ENCODE peak calls at places on chromosomes 4 and X, in seven cellular contexts. One of them, this sample, is unnamed.

GRCh38 chrX:130975947-130976346 is 72.9 kb upstream of the ENOX2 start:
- DNase-seq in activated CD8-positive, alpha-beta T cell treated with anti-CD3 and anti-CD28 coated beads for 36 hours: peak; percentile 50
- DNase-seq in left ventricle myocardium inferior: no peak
- DNase-seq in SIG-M5: no peak
- DNase-seq in activated T-helper 1 cell treated with anti-CD3 and anti-CD28 coated beads, Interleukin-12 subunit alpha, Interleukin-12 subunit beta, Interleukin-2, Interleukin-4 antibody, amounts not matched to agents 30 ng/mL and 10 ng/mL and 1 ng/mL, durations not matched to agents 14 hours and 24 hours and 36 hours: no peak
- DNase-seq in HuH-7: peak; percentile 15
- DNase-seq in NCI-H446 treated with DMSO at 0.1 percent for 48 hours: no peak
- DNase-seq in this sample: peak; percentile 25

GRCh38 chr4:86957214-86957613 is 22.4 kb downstream of the AFF1 start:
- DNase-seq in activated CD8-positive, alpha-beta T cell treated with anti-CD3 and anti-CD28 coated beads for 36 hours: no peak
- DNase-seq in left ventricle myocardium inferior: no peak
- DNase-seq in SIG-M5: peak; percentile 9
- DNase-seq in activated T-helper 1 cell treated with anti-CD3 and anti-CD28 coated beads, Interleukin-12 subunit alpha, Interleukin-12 subunit beta, Interleukin-2, Interleukin-4 antibody, amounts not matched to agents 30 ng/mL and 10 ng/mL and 1 ng/mL, durations not matched to agents 14 hours and 24 hours and 36 hours: no peak
- DNase-seq in HuH-7: no peak
- DNase-seq in NCI-H446 treated with DMSO at 0.1 percent for 48 hours: no peak
- DNase-seq in this sample: no peak

GRCh38 chr4:8044699-8045098 is 105.0 kb upstream of the AFAP1 start:
- DNase-seq in activated CD8-positive, alpha-beta T cell treated with anti-CD3 and anti-CD28 coated beads for 36 hours: no peak
- DNase-seq in left ventricle myocardium inferior: no peak
- DNase-seq in SIG-M5: no peak
- DNase-seq in activated T-helper 1 cell treated with anti-CD3 and anti-CD28 coated beads, Interleukin-12 subunit alpha, Interleukin-12 subunit beta, Interleukin-2, Interleukin-4 antibody, amounts not matched to agents 30 ng/mL and 10 ng/mL and 1 ng/mL, durations not matched to agents 14 hours and 24 hours and 36 hours: no peak
- DNase-seq in HuH-7: peak; percentile 52
- DNase-seq in NCI-H446 treated with DMSO at 0.1 percent for 48 hours: no peak
- DNase-seq in this sample: no peak

GRCh38 chr4:19030048-19030447 is 1008.5 kb upstream of the LCORL start:
- DNase-seq in activated CD8-positive, alpha-beta T cell treated with anti-CD3 and anti-CD28 coated beads for 36 hours: no peak
- DNase-seq in left ventricle myocardium inferior: no peak
- DNase-seq in SIG-M5: no peak
- DNase-seq in activated T-helper 1 cell treated with anti-CD3 and anti-CD28 coated beads, Interleukin-12 subunit alpha, Interleukin-12 subunit beta, Interleukin-2, Interleukin-4 antibody, amounts not matched to agents 30 ng/mL and 10 ng/mL and 1 ng/mL, durations not matched to agents 14 hours and 24 hours and 36 hours: no peak
- DNase-seq in HuH-7: no peak
- DNase-seq in NCI-H446 treated with DMSO at 0.1 percent for 48 hours: no peak
- DNase-seq in this sample: no peak

GRCh38 chrX:1205681-1206611 is 6.5 kb downstream of the CRLF2 start:
- DNase-seq in activated CD8-positive, alpha-beta T cell treated with anti-CD3 and anti-CD28 coated beads for 36 hours: peak; percentile 33
- DNase-seq in left ventricle myocardium inferior: no peak
- DNase-seq in SIG-M5: no peak
- DNase-seq in activated T-helper 1 cell treated with anti-CD3 and anti-CD28 coated beads, Interleukin-12 subunit alpha, Interleukin-12 subunit beta, Interleukin-2, Interleukin-4 antibody, amounts not matched to agents 30 ng/mL and 10 ng/mL and 1 ng/mL, durations not matched to agents 14 hours and 24 hours and 36 hours: peak; percentile 32
- DNase-seq in HuH-7: no peak
- DNase-seq in NCI-H446 treated with DMSO at 0.1 percent for 48 hours: no peak
- DNase-seq in this sample: peak; percentile 49

GRCh38 chr4:76208005-76208765 is 5.4 kb downstream of the SCARB2 start:
- DNase-seq in activated CD8-positive, alpha-beta T cell treated with anti-CD3 and anti-CD28 coated beads for 36 hours: no peak
- DNase-seq in left ventricle myocardium inferior: peak; percentile 80
- DNase-seq in SIG-M5: no peak
- DNase-seq in activated T-helper 1 cell treated with anti-CD3 and anti-CD28 coated beads, Interleukin-12 subunit alpha, Interleukin-12 subunit beta, Interleukin-2, Interleukin-4 antibody, amounts not matched to agents 30 ng/mL and 10 ng/mL and 1 ng/mL, durations not matched to agents 14 hours and 24 hours and 36 hours: no peak
- DNase-seq in HuH-7: peak; percentile 50
- DNase-seq in NCI-H446 treated with DMSO at 0.1 percent for 48 hours: no peak
- DNase-seq in this sample: no peak

GRCh38 chr4:139692300-139693012 is 26.8 kb downstream of the MGST2 start:
- DNase-seq in activated CD8-positive, alpha-beta T cell treated with anti-CD3 and anti-CD28 coated beads for 36 hours: no peak
- DNase-seq in left ventricle myocardium inferior: no peak
- DNase-seq in SIG-M5: no peak
- DNase-seq in activated T-helper 1 cell treated with anti-CD3 and anti-CD28 coated beads, Interleukin-12 subunit alpha, Interleukin-12 subunit beta, Interleukin-2, Interleukin-4 antibody, amounts not matched to agents 30 ng/mL and 10 ng/mL and 1 ng/mL, durations not matched to agents 14 hours and 24 hours and 36 hours: no peak
- DNase-seq in HuH-7: peak; percentile 35
- DNase-seq in NCI-H446 treated with DMSO at 0.1 percent for 48 hours: peak; percentile 54
- DNase-seq in this sample: no peak

GRCh38 chr4:152036626-152037025 is 275.8 kb upstream of the GATB start:
- DNase-seq in activated CD8-positive, alpha-beta T cell treated with anti-CD3 and anti-CD28 coated beads for 36 hours: no peak
- DNase-seq in left ventricle myocardium inferior: no peak
- DNase-seq in SIG-M5: no peak
- DNase-seq in activated T-helper 1 cell treated with anti-CD3 and anti-CD28 coated beads, Interleukin-12 subunit alpha, Interleukin-12 subunit beta, Interleukin-2, Interleukin-4 antibody, amounts not matched to agents 30 ng/mL and 10 ng/mL and 1 ng/mL, durations not matched to agents 14 hours and 24 hours and 36 hours: no peak
- DNase-seq in HuH-7: no peak
- DNase-seq in NCI-H446 treated with DMSO at 0.1 percent for 48 hours: no peak
- DNase-seq in this sample: no peak

GRCh38 chr4:40196724-40197281 is at the start of gene RHOH:
- DNase-seq in activated CD8-positive, alpha-beta T cell treated with anti-CD3 and anti-CD28 coated beads for 36 hours: peak; percentile 93
- DNase-seq in left ventricle myocardium inferior: no peak
- DNase-seq in SIG-M5: peak; percentile 7
- DNase-seq in activated T-helper 1 cell treated with anti-CD3 and anti-CD28 coated beads, Interleukin-12 subunit alpha, Interleukin-12 subunit beta, Interleukin-2, Interleukin-4 antibody, amounts not matched to agents 30 ng/mL and 10 ng/mL and 1 ng/mL, durations not matched to agents 14 hours and 24 hours and 36 hours: peak; percentile 62
- DNase-seq in HuH-7: no peak
- DNase-seq in NCI-H446 treated with DMSO at 0.1 percent for 48 hours: no peak
- DNase-seq in this sample: peak; percentile 75

GRCh38 chr4:16942491-16942890 is 44.0 kb upstream of the LDB2 start:
- DNase-seq in activated CD8-positive, alpha-beta T cell treated with anti-CD3 and anti-CD28 coated beads for 36 hours: no peak
- DNase-seq in left ventricle myocardium inferior: no peak
- DNase-seq in SIG-M5: no peak
- DNase-seq in activated T-helper 1 cell treated with anti-CD3 and anti-CD28 coated beads, Interleukin-12 subunit alpha, Interleukin-12 subunit beta, Interleukin-2, Interleukin-4 antibody, amounts not matched to agents 30 ng/mL and 10 ng/mL and 1 ng/mL, durations not matched to agents 14 hours and 24 hours and 36 hours: no peak
- DNase-seq in HuH-7: no peak
- DNase-seq in NCI-H446 treated with DMSO at 0.1 percent for 48 hours: no peak
- DNase-seq in this sample: no peak

GRCh38 chr4:183256756-183257385 is 63.2 kb downstream of the CLDN22 start:
- DNase-seq in activated CD8-positive, alpha-beta T cell treated with anti-CD3 and anti-CD28 coated beads for 36 hours: peak; percentile 64
- DNase-seq in left ventricle myocardium inferior: peak; percentile 31
- DNase-seq in SIG-M5: no peak
- DNase-seq in activated T-helper 1 cell treated with anti-CD3 and anti-CD28 coated beads, Interleukin-12 subunit alpha, Interleukin-12 subunit beta, Interleukin-2, Interleukin-4 antibody, amounts not matched to agents 30 ng/mL and 10 ng/mL and 1 ng/mL, durations not matched to agents 14 hours and 24 hours and 36 hours: no peak
- DNase-seq in HuH-7: peak; percentile 8
- DNase-seq in NCI-H446 treated with DMSO at 0.1 percent for 48 hours: no peak
- DNase-seq in this sample: peak; percentile 32

GRCh38 chr4:47482326-47482725 is 2.7 kb upstream of the ATP10D start:
- DNase-seq in activated CD8-positive, alpha-beta T cell treated with anti-CD3 and anti-CD28 coated beads for 36 hours: no peak
- DNase-seq in left ventricle myocardium inferior: no peak
- DNase-seq in SIG-M5: no peak
- DNase-seq in activated T-helper 1 cell treated with anti-CD3 and anti-CD28 coated beads, Interleukin-12 subunit alpha, Interleukin-12 subunit beta, Interleukin-2, Interleukin-4 antibody, amounts not matched to agents 30 ng/mL and 10 ng/mL and 1 ng/mL, durations not matched to agents 14 hours and 24 hours and 36 hours: no peak
- DNase-seq in HuH-7: no peak
- DNase-seq in NCI-H446 treated with DMSO at 0.1 percent for 48 hours: no peak
- DNase-seq in this sample: no peak

GRCh38 chrX:115582871-115583729 is 22.1 kb downstream of the PLS3 start:
- DNase-seq in activated CD8-positive, alpha-beta T cell treated with anti-CD3 and anti-CD28 coated beads for 36 hours: no peak
- DNase-seq in left ventricle myocardium inferior: no peak
- DNase-seq in SIG-M5: no peak
- DNase-seq in activated T-helper 1 cell treated with anti-CD3 and anti-CD28 coated beads, Interleukin-12 subunit alpha, Interleukin-12 subunit beta, Interleukin-2, Interleukin-4 antibody, amounts not matched to agents 30 ng/mL and 10 ng/mL and 1 ng/mL, durations not matched to agents 14 hours and 24 hours and 36 hours: no peak
- DNase-seq in HuH-7: no peak
- DNase-seq in NCI-H446 treated with DMSO at 0.1 percent for 48 hours: no peak
- DNase-seq in this sample: no peak

GRCh38 chr4:56219447-56219846 is 167.8 kb downstream of the AASDH start:
- DNase-seq in activated CD8-positive, alpha-beta T cell treated with anti-CD3 and anti-CD28 coated beads for 36 hours: no peak
- DNase-seq in left ventricle myocardium inferior: no peak
- DNase-seq in SIG-M5: no peak
- DNase-seq in activated T-helper 1 cell treated with anti-CD3 and anti-CD28 coated beads, Interleukin-12 subunit alpha, Interleukin-12 subunit beta, Interleukin-2, Interleukin-4 antibody, amounts not matched to agents 30 ng/mL and 10 ng/mL and 1 ng/mL, durations not matched to agents 14 hours and 24 hours and 36 hours: no peak
- DNase-seq in HuH-7: no peak
- DNase-seq in NCI-H446 treated with DMSO at 0.1 percent for 48 hours: no peak
- DNase-seq in this sample: no peak

GRCh38 chr4:86855572-86855971 is 6.4 kb upstream of the SLC10A6 start:
- DNase-seq in activated CD8-positive, alpha-beta T cell treated with anti-CD3 and anti-CD28 coated beads for 36 hours: no peak
- DNase-seq in left ventricle myocardium inferior: no peak
- DNase-seq in SIG-M5: no peak
- DNase-seq in activated T-helper 1 cell treated with anti-CD3 and anti-CD28 coated beads, Interleukin-12 subunit alpha, Interleukin-12 subunit beta, Interleukin-2, Interleukin-4 antibody, amounts not matched to agents 30 ng/mL and 10 ng/mL and 1 ng/mL, durations not matched to agents 14 hours and 24 hours and 36 hours: no peak
- DNase-seq in HuH-7: no peak
- DNase-seq in NCI-H446 treated with DMSO at 0.1 percent for 48 hours: no peak
- DNase-seq in this sample: no peak

GRCh38 chrX:132206259-132206658 is 13.0 kb downstream of the RAP2C start:
- DNase-seq in activated CD8-positive, alpha-beta T cell treated with anti-CD3 and anti-CD28 coated beads for 36 hours: no peak
- DNase-seq in left ventricle myocardium inferior: no peak
- DNase-seq in SIG-M5: no peak
- DNase-seq in activated T-helper 1 cell treated with anti-CD3 and anti-CD28 coated beads, Interleukin-12 subunit alpha, Interleukin-12 subunit beta, Interleukin-2, Interleukin-4 antibody, amounts not matched to agents 30 ng/mL and 10 ng/mL and 1 ng/mL, durations not matched to agents 14 hours and 24 hours and 36 hours: no peak
- DNase-seq in HuH-7: no peak
- DNase-seq in NCI-H446 treated with DMSO at 0.1 percent for 48 hours: no peak
- DNase-seq in this sample: no peak

GRCh38 chr4:7129871-7130609 is 62.2 kb upstream of the GRPEL1 start:
- DNase-seq in activated CD8-positive, alpha-beta T cell treated with anti-CD3 and anti-CD28 coated beads for 36 hours: no peak
- DNase-seq in left ventricle myocardium inferior: no peak
- DNase-seq in SIG-M5: no peak
- DNase-seq in activated T-helper 1 cell treated with anti-CD3 and anti-CD28 coated beads, Interleukin-12 subunit alpha, Interleukin-12 subunit beta, Interleukin-2, Interleukin-4 antibody, amounts not matched to agents 30 ng/mL and 10 ng/mL and 1 ng/mL, durations not matched to agents 14 hours and 24 hours and 36 hours: no peak
- DNase-seq in HuH-7: no peak
- DNase-seq in NCI-H446 treated with DMSO at 0.1 percent for 48 hours: no peak
- DNase-seq in this sample: no peak

GRCh38 chrX:51336584-51336983 is 4.0 kb downstream of the NUDT10 start:
- DNase-seq in activated CD8-positive, alpha-beta T cell treated with anti-CD3 and anti-CD28 coated beads for 36 hours: peak; percentile 29
- DNase-seq in left ventricle myocardium inferior: no peak
- DNase-seq in SIG-M5: no peak
- DNase-seq in activated T-helper 1 cell treated with anti-CD3 and anti-CD28 coated beads, Interleukin-12 subunit alpha, Interleukin-12 subunit beta, Interleukin-2, Interleukin-4 antibody, amounts not matched to agents 30 ng/mL and 10 ng/mL and 1 ng/mL, durations not matched to agents 14 hours and 24 hours and 36 hours: no peak
- DNase-seq in HuH-7: peak; percentile 36
- DNase-seq in NCI-H446 treated with DMSO at 0.1 percent for 48 hours: no peak
- DNase-seq in this sample: peak; percentile 17

GRCh38 chr4:109026588-109026987 is 263.7 kb upstream of the ETNPPL start:
- DNase-seq in activated CD8-positive, alpha-beta T cell treated with anti-CD3 and anti-CD28 coated beads for 36 hours: no peak
- DNase-seq in left ventricle myocardium inferior: no peak
- DNase-seq in SIG-M5: no peak
- DNase-seq in activated T-helper 1 cell treated with anti-CD3 and anti-CD28 coated beads, Interleukin-12 subunit alpha, Interleukin-12 subunit beta, Interleukin-2, Interleukin-4 antibody, amounts not matched to agents 30 ng/mL and 10 ng/mL and 1 ng/mL, durations not matched to agents 14 hours and 24 hours and 36 hours: no peak
- DNase-seq in HuH-7: no peak
- DNase-seq in NCI-H446 treated with DMSO at 0.1 percent for 48 hours: no peak
- DNase-seq in this sample: no peak

GRCh38 chr4:127470290-127470809 is 162.4 kb upstream of the INTU start:
- DNase-seq in activated CD8-positive, alpha-beta T cell treated with anti-CD3 and anti-CD28 coated beads for 36 hours: no peak
- DNase-seq in left ventricle myocardium inferior: no peak
- DNase-seq in SIG-M5: no peak
- DNase-seq in activated T-helper 1 cell treated with anti-CD3 and anti-CD28 coated beads, Interleukin-12 subunit alpha, Interleukin-12 subunit beta, Interleukin-2, Interleukin-4 antibody, amounts not matched to agents 30 ng/mL and 10 ng/mL and 1 ng/mL, durations not matched to agents 14 hours and 24 hours and 36 hours: no peak
- DNase-seq in HuH-7: no peak
- DNase-seq in NCI-H446 treated with DMSO at 0.1 percent for 48 hours: no peak
- DNase-seq in this sample: no peak

GRCh38 chr4:73741140-73741749 is 876 bp downstream of the CXCL8 start:
- DNase-seq in activated CD8-positive, alpha-beta T cell treated with anti-CD3 and anti-CD28 coated beads for 36 hours: no peak
- DNase-seq in left ventricle myocardium inferior: no peak
- DNase-seq in SIG-M5: no peak
- DNase-seq in activated T-helper 1 cell treated with anti-CD3 and anti-CD28 coated beads, Interleukin-12 subunit alpha, Interleukin-12 subunit beta, Interleukin-2, Interleukin-4 antibody, amounts not matched to agents 30 ng/mL and 10 ng/mL and 1 ng/mL, durations not matched to agents 14 hours and 24 hours and 36 hours: no peak
- DNase-seq in HuH-7: no peak
- DNase-seq in NCI-H446 treated with DMSO at 0.1 percent for 48 hours: no peak
- DNase-seq in this sample: no peak

GRCh38 chr4:2745981-2746806 is 9.9 kb downstream of the TNIP2 start:
- DNase-seq in activated CD8-positive, alpha-beta T cell treated with anti-CD3 and anti-CD28 coated beads for 36 hours: peak; percentile 99
- DNase-seq in left ventricle myocardium inferior: peak; percentile 55
- DNase-seq in SIG-M5: no peak
- DNase-seq in activated T-helper 1 cell treated with anti-CD3 and anti-CD28 coated beads, Interleukin-12 subunit alpha, Interleukin-12 subunit beta, Interleukin-2, Interleukin-4 antibody, amounts not matched to agents 30 ng/mL and 10 ng/mL and 1 ng/mL, durations not matched to agents 14 hours and 24 hours and 36 hours: peak; percentile 92
- DNase-seq in HuH-7: no peak
- DNase-seq in NCI-H446 treated with DMSO at 0.1 percent for 48 hours: no peak
- DNase-seq in this sample: peak; percentile 92

GRCh38 chr4:1809754-1810502 is 16.8 kb downstream of the FGFR3 start:
- DNase-seq in activated CD8-positive, alpha-beta T cell treated with anti-CD3 and anti-CD28 coated beads for 36 hours: peak; percentile 83
- DNase-seq in left ventricle myocardium inferior: peak; percentile 61
- DNase-seq in SIG-M5: no peak
- DNase-seq in activated T-helper 1 cell treated with anti-CD3 and anti-CD28 coated beads, Interleukin-12 subunit alpha, Interleukin-12 subunit beta, Interleukin-2, Interleukin-4 antibody, amounts not matched to agents 30 ng/mL and 10 ng/mL and 1 ng/mL, durations not matched to agents 14 hours and 24 hours and 36 hours: peak; percentile 57
- DNase-seq in HuH-7: peak; percentile 95
- DNase-seq in NCI-H446 treated with DMSO at 0.1 percent for 48 hours: no peak
- DNase-seq in this sample: peak; percentile 79

GRCh38 chr4:20044502-20044911 is 207.2 kb upstream of the SLIT2 start:
- DNase-seq in activated CD8-positive, alpha-beta T cell treated with anti-CD3 and anti-CD28 coated beads for 36 hours: no peak
- DNase-seq in left ventricle myocardium inferior: no peak
- DNase-seq in SIG-M5: no peak
- DNase-seq in activated T-helper 1 cell treated with anti-CD3 and anti-CD28 coated beads, Interleukin-12 subunit alpha, Interleukin-12 subunit beta, Interleukin-2, Interleukin-4 antibody, amounts not matched to agents 30 ng/mL and 10 ng/mL and 1 ng/mL, durations not matched to agents 14 hours and 24 hours and 36 hours: no peak
- DNase-seq in HuH-7: no peak
- DNase-seq in NCI-H446 treated with DMSO at 0.1 percent for 48 hours: no peak
- DNase-seq in this sample: no peak

GRCh38 chr4:52911684-52912294 is 49.7 kb downstream of the RASL11B start:
- DNase-seq in activated CD8-positive, alpha-beta T cell treated with anti-CD3 and anti-CD28 coated beads for 36 hours: peak; percentile 86
- DNase-seq in left ventricle myocardium inferior: peak; percentile 59
- DNase-seq in SIG-M5: no peak
- DNase-seq in activated T-helper 1 cell treated with anti-CD3 and anti-CD28 coated beads, Interleukin-12 subunit alpha, Interleukin-12 subunit beta, Interleukin-2, Interleukin-4 antibody, amounts not matched to agents 30 ng/mL and 10 ng/mL and 1 ng/mL, durations not matched to agents 14 hours and 24 hours and 36 hours: peak; percentile 47
- DNase-seq in HuH-7: peak; percentile 75
- DNase-seq in NCI-H446 treated with DMSO at 0.1 percent for 48 hours: peak; percentile 32
- DNase-seq in this sample: peak; percentile 74

GRCh38 chr4:6269651-6270511 is at the start of gene WFS1:
- DNase-seq in activated CD8-positive, alpha-beta T cell treated with anti-CD3 and anti-CD28 coated beads for 36 hours: peak; percentile 97
- DNase-seq in left ventricle myocardium inferior: peak; percentile 99
- DNase-seq in SIG-M5: peak; percentile 4
- DNase-seq in activated T-helper 1 cell treated with anti-CD3 and anti-CD28 coated beads, Interleukin-12 subunit alpha, Interleukin-12 subunit beta, Interleukin-2, Interleukin-4 antibody, amounts not matched to agents 30 ng/mL and 10 ng/mL and 1 ng/mL, durations not matched to agents 14 hours and 24 hours and 36 hours: peak; percentile 96
- DNase-seq in HuH-7: peak; percentile 100
- DNase-seq in NCI-H446 treated with DMSO at 0.1 percent for 48 hours: peak; percentile 86
- DNase-seq in this sample: peak; percentile 98

GRCh38 chr4:90542216-90542615 is 415.0 kb downstream of the CCSER1 start:
- DNase-seq in activated CD8-positive, alpha-beta T cell treated with anti-CD3 and anti-CD28 coated beads for 36 hours: no peak
- DNase-seq in left ventricle myocardium inferior: no peak
- DNase-seq in SIG-M5: no peak
- DNase-seq in activated T-helper 1 cell treated with anti-CD3 and anti-CD28 coated beads, Interleukin-12 subunit alpha, Interleukin-12 subunit beta, Interleukin-2, Interleukin-4 antibody, amounts not matched to agents 30 ng/mL and 10 ng/mL and 1 ng/mL, durations not matched to agents 14 hours and 24 hours and 36 hours: no peak
- DNase-seq in HuH-7: no peak
- DNase-seq in NCI-H446 treated with DMSO at 0.1 percent for 48 hours: no peak
- DNase-seq in this sample: no peak

GRCh38 chrX:10597871-10598270 is 22.5 kb downstream of the MID1 start:
- DNase-seq in activated CD8-positive, alpha-beta T cell treated with anti-CD3 and anti-CD28 coated beads for 36 hours: peak; percentile 23
- DNase-seq in left ventricle myocardium inferior: no peak
- DNase-seq in SIG-M5: no peak
- DNase-seq in activated T-helper 1 cell treated with anti-CD3 and anti-CD28 coated beads, Interleukin-12 subunit alpha, Interleukin-12 subunit beta, Interleukin-2, Interleukin-4 antibody, amounts not matched to agents 30 ng/mL and 10 ng/mL and 1 ng/mL, durations not matched to agents 14 hours and 24 hours and 36 hours: no peak
- DNase-seq in HuH-7: no peak
- DNase-seq in NCI-H446 treated with DMSO at 0.1 percent for 48 hours: no peak
- DNase-seq in this sample: no peak

GRCh38 chr4:39526810-39527295 is 386 bp downstream of the UGDH start:
- DNase-seq in activated CD8-positive, alpha-beta T cell treated with anti-CD3 and anti-CD28 coated beads for 36 hours: peak; percentile 65
- DNase-seq in left ventricle myocardium inferior: no peak
- DNase-seq in SIG-M5: no peak
- DNase-seq in activated T-helper 1 cell treated with anti-CD3 and anti-CD28 coated beads, Interleukin-12 subunit alpha, Interleukin-12 subunit beta, Interleukin-2, Interleukin-4 antibody, amounts not matched to agents 30 ng/mL and 10 ng/mL and 1 ng/mL, durations not matched to agents 14 hours and 24 hours and 36 hours: no peak
- DNase-seq in HuH-7: no peak
- DNase-seq in NCI-H446 treated with DMSO at 0.1 percent for 48 hours: no peak
- DNase-seq in this sample: peak; percentile 36

GRCh38 chr4:8762951-8763735 is 108.5 kb downstream of the HMX1 start:
- DNase-seq in activated CD8-positive, alpha-beta T cell treated with anti-CD3 and anti-CD28 coated beads for 36 hours: no peak
- DNase-seq in left ventricle myocardium inferior: no peak
- DNase-seq in SIG-M5: no peak
- DNase-seq in activated T-helper 1 cell treated with anti-CD3 and anti-CD28 coated beads, Interleukin-12 subunit alpha, Interleukin-12 subunit beta, Interleukin-2, Interleukin-4 antibody, amounts not matched to agents 30 ng/mL and 10 ng/mL and 1 ng/mL, durations not matched to agents 14 hours and 24 hours and 36 hours: no peak
- DNase-seq in HuH-7: no peak
- DNase-seq in NCI-H446 treated with DMSO at 0.1 percent for 48 hours: no peak
- DNase-seq in this sample: no peak

GRCh38 chr4:9920029-9920428 is 101.3 kb downstream of the SLC2A9 start:
- DNase-seq in activated CD8-positive, alpha-beta T cell treated with anti-CD3 and anti-CD28 coated beads for 36 hours: no peak
- DNase-seq in left ventricle myocardium inferior: no peak
- DNase-seq in SIG-M5: no peak
- DNase-seq in activated T-helper 1 cell treated with anti-CD3 and anti-CD28 coated beads, Interleukin-12 subunit alpha, Interleukin-12 subunit beta, Interleukin-2, Interleukin-4 antibody, amounts not matched to agents 30 ng/mL and 10 ng/mL and 1 ng/mL, durations not matched to agents 14 hours and 24 hours and 36 hours: no peak
- DNase-seq in HuH-7: no peak
- DNase-seq in NCI-H446 treated with DMSO at 0.1 percent for 48 hours: no peak
- DNase-seq in this sample: no peak

GRCh38 chr4:99679204-99679603 is 21.6 kb upstream of the C4orf54 start:
- DNase-seq in activated CD8-positive, alpha-beta T cell treated with anti-CD3 and anti-CD28 coated beads for 36 hours: no peak
- DNase-seq in left ventricle myocardium inferior: peak; percentile 43
- DNase-seq in SIG-M5: no peak
- DNase-seq in activated T-helper 1 cell treated with anti-CD3 and anti-CD28 coated beads, Interleukin-12 subunit alpha, Interleukin-12 subunit beta, Interleukin-2, Interleukin-4 antibody, amounts not matched to agents 30 ng/mL and 10 ng/mL and 1 ng/mL, durations not matched to agents 14 hours and 24 hours and 36 hours: no peak
- DNase-seq in HuH-7: no peak
- DNase-seq in NCI-H446 treated with DMSO at 0.1 percent for 48 hours: peak; percentile 80
- DNase-seq in this sample: no peak

GRCh38 chrX:124239911-124240310 is 92.5 kb upstream of the TEX13D start:
- DNase-seq in activated CD8-positive, alpha-beta T cell treated with anti-CD3 and anti-CD28 coated beads for 36 hours: peak; percentile 73
- DNase-seq in left ventricle myocardium inferior: no peak
- DNase-seq in SIG-M5: no peak
- DNase-seq in activated T-helper 1 cell treated with anti-CD3 and anti-CD28 coated beads, Interleukin-12 subunit alpha, Interleukin-12 subunit beta, Interleukin-2, Interleukin-4 antibody, amounts not matched to agents 30 ng/mL and 10 ng/mL and 1 ng/mL, durations not matched to agents 14 hours and 24 hours and 36 hours: peak; percentile 34
- DNase-seq in HuH-7: no peak
- DNase-seq in NCI-H446 treated with DMSO at 0.1 percent for 48 hours: no peak
- DNase-seq in this sample: peak; percentile 31

GRCh38 chrX:76802698-76803097 is 375.2 kb downstream of the MAGEE1 start:
- DNase-seq in activated CD8-positive, alpha-beta T cell treated with anti-CD3 and anti-CD28 coated beads for 36 hours: no peak
- DNase-seq in left ventricle myocardium inferior: no peak
- DNase-seq in SIG-M5: no peak
- DNase-seq in activated T-helper 1 cell treated with anti-CD3 and anti-CD28 coated beads, Interleukin-12 subunit alpha, Interleukin-12 subunit beta, Interleukin-2, Interleukin-4 antibody, amounts not matched to agents 30 ng/mL and 10 ng/mL and 1 ng/mL, durations not matched to agents 14 hours and 24 hours and 36 hours: no peak
- DNase-seq in HuH-7: no peak
- DNase-seq in NCI-H446 treated with DMSO at 0.1 percent for 48 hours: no peak
- DNase-seq in this sample: no peak

GRCh38 chrX:46554942-46555341 is 9.7 kb upstream of the ZNF674 start:
- DNase-seq in activated CD8-positive, alpha-beta T cell treated with anti-CD3 and anti-CD28 coated beads for 36 hours: no peak
- DNase-seq in left ventricle myocardium inferior: no peak
- DNase-seq in SIG-M5: no peak
- DNase-seq in activated T-helper 1 cell treated with anti-CD3 and anti-CD28 coated beads, Interleukin-12 subunit alpha, Interleukin-12 subunit beta, Interleukin-2, Interleukin-4 antibody, amounts not matched to agents 30 ng/mL and 10 ng/mL and 1 ng/mL, durations not matched to agents 14 hours and 24 hours and 36 hours: no peak
- DNase-seq in HuH-7: no peak
- DNase-seq in NCI-H446 treated with DMSO at 0.1 percent for 48 hours: peak; percentile 6
- DNase-seq in this sample: no peak

GRCh38 chr4:6916587-6917444 is 7.2 kb downstream of the TBC1D14 start:
- DNase-seq in activated CD8-positive, alpha-beta T cell treated with anti-CD3 and anti-CD28 coated beads for 36 hours: peak; percentile 79
- DNase-seq in left ventricle myocardium inferior: no peak
- DNase-seq in SIG-M5: no peak
- DNase-seq in activated T-helper 1 cell treated with anti-CD3 and anti-CD28 coated beads, Interleukin-12 subunit alpha, Interleukin-12 subunit beta, Interleukin-2, Interleukin-4 antibody, amounts not matched to agents 30 ng/mL and 10 ng/mL and 1 ng/mL, durations not matched to agents 14 hours and 24 hours and 36 hours: peak; percentile 60
- DNase-seq in HuH-7: no peak
- DNase-seq in NCI-H446 treated with DMSO at 0.1 percent for 48 hours: no peak
- DNase-seq in this sample: peak; percentile 80

GRCh38 chr4:186699298-186699697 is 24.4 kb downstream of the FAT1 start:
- DNase-seq in activated CD8-positive, alpha-beta T cell treated with anti-CD3 and anti-CD28 coated beads for 36 hours: no peak
- DNase-seq in left ventricle myocardium inferior: no peak
- DNase-seq in SIG-M5: no peak
- DNase-seq in activated T-helper 1 cell treated with anti-CD3 and anti-CD28 coated beads, Interleukin-12 subunit alpha, Interleukin-12 subunit beta, Interleukin-2, Interleukin-4 antibody, amounts not matched to agents 30 ng/mL and 10 ng/mL and 1 ng/mL, durations not matched to agents 14 hours and 24 hours and 36 hours: no peak
- DNase-seq in HuH-7: no peak
- DNase-seq in NCI-H446 treated with DMSO at 0.1 percent for 48 hours: no peak
- DNase-seq in this sample: no peak